ENCODE peak calls at places on chromosome 2, in four cellular contexts. X is uterus, I is mesenchymal stem cell, P is NCI-H2029. Z is an unnamed sample.

GRCh38 chr2:96877513-96878159 is 7.8 kb upstream of the SEMA4C start:
- DNase-seq in X (no peak), I (no peak), P (no peak), Z (no peak)

GRCh38 chr2:208820289-208820688 is 413.7 kb downstream of the PTH2R start:
- DNase-seq in X (no peak), I (no peak), P (no peak), Z (no peak)

GRCh38 chr2:3461781-3462492 is 57.4 kb downstream of the ADI1 start:
- DNase-seq in X (peak), I (peak), P (peak), Z (peak)

GRCh38 chr2:233213011-233213410 is 38.5 kb upstream of the ATG16L1 start:
- DNase-seq in X (no peak), I (no peak), P (no peak), Z (no peak)

GRCh38 chr2:2856723-2857415 is 520.7 kb downstream of the EIPR1 start:
- DNase-seq in X (no peak), I (no peak), P (no peak), Z (no peak)

GRCh38 chr2:156331572-156332451 is 709 bp downstream of the NR4A2 start:
- DNase-seq in X (peak), I (peak), P (peak), Z (peak)

GRCh38 chr2:28821295-28821958 is 10.8 kb downstream of the SPDYA start:
- DNase-seq in X (no peak), I (peak), P (no peak), Z (peak)

GRCh38 chr2:176562359-176563043 is 293.3 kb downstream of the MTX2 start:
- DNase-seq in X (no peak), I (peak), P (no peak), Z (no peak)

GRCh38 chr2:11767779-11768178 is 21.3 kb downstream of the LPIN1 start:
- DNase-seq in X (no peak), I (no peak), P (no peak), Z (no peak)

GRCh38 chr2:62789518-62789917 is 84.0 kb downstream of the EHBP1 start:
- DNase-seq in X (no peak), I (no peak), P (no peak), Z (no peak)

GRCh38 chr2:220120004-220120403 is 492.6 kb downstream of the SLC4A3 start:
- DNase-seq in X (no peak), I (no peak), P (no peak), Z (no peak)

GRCh38 chr2:172861163-172861562 is 125.5 kb downstream of the RAPGEF4 start:
- DNase-seq in X (no peak), I (no peak), P (no peak), Z (no peak)

GRCh38 chr2:19868705-19869550 is 32.9 kb downstream of the TTC32 start:
- DNase-seq in X (peak), I (peak), P (peak), Z (peak)

GRCh38 chr2:182301093-182301492 is 125.7 kb downstream of the PDE1A start:
- DNase-seq in X (no peak), I (no peak), P (no peak), Z (no peak)

GRCh38 chr2:203685081-203685621 is 21.3 kb upstream of the CD28 start:
- DNase-seq in X (no peak), I (peak), P (no peak), Z (no peak)

GRCh38 chr2:235416816-235417499 is 76.9 kb upstream of the AGAP1 start:
- DNase-seq in X (no peak), I (peak), P (peak), Z (no peak)

GRCh38 chr2:31079665-31080064 is 58.6 kb downstream of the GALNT14 start:
- DNase-seq in X (no peak), I (no peak), P (no peak), Z (no peak)

GRCh38 chr2:224723606-224724217 is 7.5 kb upstream of the CCDC195 start:
- DNase-seq in X (no peak), I (no peak), P (no peak), Z (no peak)

GRCh38 chr2:237090906-237091305 is 5.2 kb downstream of the COPS8 start:
- DNase-seq in X (peak), I (peak), P (no peak), Z (no peak)

GRCh38 chr2:206526416-206526815 is 83.1 kb downstream of the ADAM23 start:
- DNase-seq in X (no peak), I (no peak), P (no peak), Z (no peak)

GRCh38 chr2:239459581-239459980 is 58.8 kb upstream of the HDAC4 start:
- DNase-seq in X (no peak), I (no peak), P (no peak), Z (no peak)

GRCh38 chr2:54599326-54599710 is 124.1 kb upstream of the EML6 start:
- DNase-seq in X (no peak), I (no peak), P (no peak), Z (no peak)

GRCh38 chr2:166081852-166082251 is 46.0 kb downstream of the SCN1A start:
- DNase-seq in X (no peak), I (no peak), P (no peak), Z (no peak)

GRCh38 chr2:20350105-20350712 is 435 bp downstream of the PUM2 start:
- DNase-seq in X (peak), I (no peak), P (peak), Z (no peak)

GRCh38 chr2:139924070-139924469 is 1143.9 kb upstream of the NXPH2 start:
- DNase-seq in X (no peak), I (no peak), P (no peak), Z (no peak)

GRCh38 chr2:224659726-224660125 is 56.4 kb downstream of the CCDC195 start:
- DNase-seq in X (no peak), I (no peak), P (no peak), Z (no peak)

GRCh38 chr2:69436594-69436936 is 670 bp downstream of the NFU1 start:
- DNase-seq in X (no peak), I (no peak), P (no peak), Z (no peak)

GRCh38 chr2:47429795-47430194 is 26.8 kb downstream of the MSH2 start:
- DNase-seq in X (no peak), I (peak), P (no peak), Z (no peak)

GRCh38 chr2:129709030-129709955 is 270.2 kb upstream of the RAB6C start:
- DNase-seq in X (no peak), I (no peak), P (no peak), Z (no peak)

Z was measured in tibial nerve.